ENCODE peak calls at places on chromosomes 12 and 14, in seven cellular contexts. L, W, X, G, E, I and M are unnamed samples.

GRCh38 chr12:100166232-100166631 is 23.6 kb upstream of the BLTP3B start:
- DNase-seq in I (no peak), G (no peak), W (no peak), L (no peak), E (no peak), X (no peak), M (no peak)

GRCh38 chr12:109291531-109292341 is 17.3 kb downstream of the FOXN4 start:
- DNase-seq in I (peak; percentile 65), E (peak; percentile 83), X (no peak), L (peak; percentile 70), W (no peak), G (peak; percentile 97), M (no peak)

GRCh38 chr12:8564656-8565055 is 24.0 kb upstream of the CLEC4E start:
- DNase-seq in E (no peak), I (no peak), G (no peak), X (no peak), W (no peak), L (no peak), M (no peak)

GRCh38 chr12:13443498-13443897 is 247.0 kb downstream of the EMP1 start:
- DNase-seq in W (no peak), X (no peak), L (no peak), E (no peak), I (no peak), G (no peak), M (no peak)

GRCh38 chr14:93186461-93186860 is 1.3 kb downstream of the LYSET start:
- DNase-seq in W (no peak), L (no peak), E (no peak), X (no peak), G (no peak), I (peak; percentile 25), M (no peak)

GRCh38 chr12:52877242-52877641 is 27.6 kb downstream of the KRT8 start:
- DNase-seq in W (no peak), E (no peak), X (no peak), L (no peak), I (no peak), G (no peak), M (no peak)

GRCh38 chr12:51814311-51815088 is 34.0 kb downstream of the FIGNL2 start:
- DNase-seq in X (peak; percentile 26), I (peak; percentile 51), L (peak; percentile 90), W (peak; percentile 64), G (peak; percentile 95), E (peak; percentile 92), M (peak; percentile 56)

GRCh38 chr12:76688627-76689026 is 75.3 kb upstream of the ZDHHC17 start:
- DNase-seq in E (no peak), W (no peak), I (peak; percentile 56), X (no peak), G (no peak), L (no peak), M (no peak)

GRCh38 chr12:32822344-32822743 is 66.6 kb upstream of the YARS2 start:
- DNase-seq in E (no peak), I (no peak), W (no peak), G (no peak), L (no peak), X (no peak), M (no peak)

GRCh38 chr14:64147126-64147790 is 146.9 kb downstream of the ESR2 start:
- DNase-seq in E (no peak), L (no peak), W (no peak), X (peak; percentile 15), G (no peak), I (no peak), M (no peak)

GRCh38 chr12:2053675-2054070 is 886 bp downstream of the CACNA1C start:
- DNase-seq in W (no peak), E (no peak), I (no peak), L (peak; percentile 68), X (no peak), G (peak; percentile 70), M (no peak)

GRCh38 chr14:80388980-80389711 is 177.8 kb upstream of the DIO2 start:
- DNase-seq in L (no peak), I (no peak), W (no peak), G (no peak), X (peak; percentile 76), E (no peak), M (peak; percentile 67)

GRCh38 chr12:26317942-26318565 is 122.7 kb downstream of the SSPN start:
- DNase-seq in G (no peak), X (no peak), W (no peak), L (no peak), E (no peak), I (no peak), M (peak; percentile 63)

GRCh38 chr14:69263364-69263763 is 3.4 kb downstream of the GALNT16 start:
- DNase-seq in X (peak; percentile 59), E (no peak), W (no peak), G (no peak), I (peak; percentile 84), L (no peak), M (peak; percentile 39)

GRCh38 chr12:14129601-14130178 is 148.3 kb upstream of the GRIN2B start:
- DNase-seq in E (no peak), W (no peak), X (no peak), G (no peak), L (no peak), I (no peak), M (no peak)

GRCh38 chr12:117142094-117142493 is 42.9 kb upstream of the TESC start:
- DNase-seq in W (no peak), I (no peak), X (no peak), L (no peak), G (no peak), E (no peak), M (no peak)

GRCh38 chr12:116160196-116160595 is 117.3 kb downstream of the MED13L start:
- DNase-seq in L (no peak), I (no peak), G (no peak), X (no peak), E (no peak), W (no peak), M (peak; percentile 48)

GRCh38 chr12:57726884-57727757 is 11.4 kb downstream of the AGAP2 start:
- DNase-seq in E (peak; percentile 88), I (peak; percentile 83), G (peak; percentile 84), X (no peak), L (peak; percentile 46), W (no peak), M (no peak)

GRCh38 chr12:103503546-103504480 is 8.0 kb upstream of the C12orf42 start:
- DNase-seq in L (peak; percentile 60), W (peak; percentile 53), X (no peak), I (peak; percentile 22), E (no peak), G (peak; percentile 91), M (no peak)

GRCh38 chr12:63151898-63152700 is 1.1 kb upstream of the AVPR1A start:
- DNase-seq in I (peak; percentile 83), X (peak; percentile 3), E (peak; percentile 65), W (peak; percentile 23), G (peak; percentile 93), L (peak; percentile 68), M (peak; percentile 45)

DNA sequence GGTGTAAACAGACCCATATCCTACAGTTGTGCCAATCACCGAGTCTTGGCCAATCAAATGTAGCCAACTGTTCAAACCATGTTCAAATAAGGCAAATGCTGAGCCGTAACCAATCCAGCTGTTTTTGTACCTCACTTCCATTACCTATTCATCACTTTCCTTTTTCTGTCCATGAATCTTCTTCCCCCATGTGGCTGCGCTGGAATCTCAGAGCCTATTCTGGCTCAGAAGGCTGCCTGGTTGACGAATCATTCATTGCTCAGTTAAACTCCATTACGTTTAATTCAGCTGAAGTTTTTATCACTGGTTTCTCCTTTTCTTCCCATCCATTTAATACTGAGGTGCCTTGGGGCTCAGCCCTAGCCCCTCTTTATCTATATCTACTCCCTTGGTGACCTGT is 71.1 kb downstream of the TBC1D30 start:
- DNase-seq in X (no peak), L (no peak), G (no peak), I (no peak), W (no peak), E (no peak), M (no peak)
- TF ChIP-seq CTCF in X (no peak), L (no peak), G (no peak), I (no peak), W (no peak), E (no peak), M (no peak)

DNA sequence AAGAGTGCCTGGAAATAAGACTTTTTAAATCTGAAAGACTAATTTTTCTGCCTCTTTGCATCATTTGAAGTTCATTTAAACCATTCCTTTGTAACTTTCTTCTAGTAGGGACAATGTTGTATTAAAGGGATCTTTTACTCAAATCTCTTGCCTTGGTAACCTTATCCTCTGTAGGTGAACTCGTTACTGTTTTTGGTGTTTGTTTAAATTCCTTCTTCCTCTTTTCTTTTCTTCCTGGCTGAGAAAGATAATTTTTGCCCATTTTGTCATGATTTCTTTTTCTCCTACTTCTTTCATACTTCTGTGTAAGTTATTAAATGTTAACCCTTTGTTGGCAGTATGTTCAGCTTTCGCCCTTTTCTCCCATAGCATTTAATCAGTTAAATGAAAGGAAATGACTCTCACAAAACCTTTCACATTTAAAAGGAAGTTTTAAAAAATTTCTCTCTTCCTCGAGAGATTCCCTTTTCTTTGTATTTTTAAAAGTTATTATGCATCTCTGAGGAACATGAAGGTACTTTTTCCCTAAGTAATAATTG is 10.3 kb downstream of the VEZT start:
- DNase-seq in E (no peak), G (no peak), X (no peak), I (no peak), W (no peak), L (no peak), M (no peak)
- H3K27ac ChIP-seq in E (no peak overlapping the region), G (no peak overlapping the region), X (no peak overlapping the region), I (no peak overlapping the region), W (no peak overlapping the region), L (no peak overlapping the region), M (no peak overlapping the region)

DNA sequence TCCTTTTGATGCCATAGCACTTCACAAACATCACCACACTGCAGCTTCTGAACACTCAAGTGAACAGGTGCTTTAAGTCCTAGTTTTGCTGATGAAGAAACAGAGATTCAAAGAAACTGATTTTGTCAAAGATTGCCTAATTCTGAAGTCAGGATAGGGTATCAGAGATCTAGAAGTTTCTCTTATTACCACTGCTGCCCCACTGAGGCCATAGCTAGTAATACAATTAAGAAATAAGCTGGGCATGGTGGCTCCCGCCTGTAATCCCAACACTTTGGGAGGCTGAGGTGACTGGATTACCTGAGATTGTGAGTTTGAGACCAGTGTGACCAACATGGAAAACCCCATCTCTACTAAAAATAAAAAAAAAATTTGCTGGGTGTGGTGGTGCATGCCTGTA is 458.3 kb upstream of the SEL1L start:
- DNase-seq in G (no peak), X (no peak), W (no peak), I (peak; percentile 14), E (no peak), L (no peak), M (no peak)
- TF ChIP-seq CTCF in G (peak; percentile 55), X (no peak), W (no peak), I (peak; percentile 42), E (no peak), L (peak; percentile 14), M (no peak)

GRCh38 chr14:73731111-73731510 is 16.9 kb upstream of the PNMA1 start:
- DNase-seq in L (no peak), I (no peak), G (no peak), X (no peak), E (no peak), W (no peak), M (no peak)

GRCh38 chr14:73732006-73732405 is 17.8 kb upstream of the PNMA1 start:
- DNase-seq in I (no peak), X (no peak), W (no peak), L (no peak), G (no peak), E (no peak), M (no peak)

GRCh38 chr14:73728106-73729014 is 14.2 kb upstream of the PNMA1 start:
- DNase-seq in I (peak; percentile 75), G (peak; percentile 97), L (peak; percentile 88), E (peak; percentile 91), X (no peak), W (peak; percentile 53), M (peak; percentile 76)

GRCh38 chr14:73729015-73729330 is 14.8 kb upstream of the PNMA1 start:
- DNase-seq in E (no peak), I (no peak), G (no peak), W (no peak), X (no peak), L (no peak), M (no peak)

GRCh38 chr14:73729556-73730265 is 15.5 kb upstream of the PNMA1 start:
- DNase-seq in I (no peak), G (peak; percentile 34), X (no peak), E (peak; percentile 77), L (no peak), W (no peak), M (no peak)
- H3K27ac ChIP-seq in I (no peak overlapping the region), G (no peak overlapping the region), X (no peak overlapping the region), E (no peak overlapping the region), L (no peak overlapping the region), W (no peak overlapping the region), M (peak overlapping the region; percentile 93)